ENCODE peak calls at places on chromosomes 7 and 10, in six cellular contexts. G is pancreas; P is heart right ventricle; N is colonic mucosa; L is GM23248; Q is CD4-positive, CD25-positive, alpha-beta regulatory T cell. F is an unnamed sample.
A peak's percentile ranks its signal among the peaks of the same experiment; 100 is the strongest.

GRCh38 chr7:92340016-92340415 is 94.2 kb downstream of the ANKIB1 start:
- DNase-seq in N (no peak), G (no peak), Q (no peak), L (no peak), P (no peak), F (no peak)

GRCh38 chr7:29593458-29593857 is 29.8 kb downstream of the PRR15 start:
- DNase-seq in G (no peak), N (no peak), P (no peak), L (no peak), Q (no peak), F (no peak)

GRCh38 chr7:47739301-47739870 is 157.5 kb upstream of the TNS3 start:
- DNase-seq in G (no peak), N (no peak), Q (no peak), P (no peak), L (no peak), F (no peak)

GRCh38 chr10:62020362-62020730 is 118.8 kb downstream of the ARID5B start:
- DNase-seq in Q (peak; percentile 38), P (no peak), L (no peak), N (no peak), G (no peak), F (no peak)

GRCh38 chr7:95628831-95629439 is 32.6 kb upstream of the PDK4 start:
- DNase-seq in Q (no peak), G (no peak), N (no peak), P (no peak), L (peak; percentile 84), F (peak; percentile 50)

GRCh38 chr7:69018200-69018599 is 580.1 kb upstream of the AUTS2 start:
- DNase-seq in Q (no peak), L (no peak), N (no peak), G (no peak), P (no peak), F (peak; percentile 18)

GRCh38 chr7:42238709-42239395 is 1.8 kb upstream of the GLI3 start:
- DNase-seq in L (peak; percentile 91), G (no peak), P (no peak), Q (no peak), N (no peak), F (no peak)

GRCh38 chr7:98399462-98399861 is 1.4 kb downstream of the BAIAP2L1 start:
- DNase-seq in G (no peak), Q (no peak), N (no peak), P (no peak), L (peak; percentile 53), F (no peak)

GRCh38 chr7:104127204-104127603 is 80.6 kb downstream of the ORC5 start:
- DNase-seq in L (no peak), Q (no peak), G (no peak), P (no peak), N (no peak), F (no peak)

GRCh38 chr7:126228356-126229061 is 1024.2 kb downstream of the GRM8 start:
- DNase-seq in L (no peak), N (no peak), P (no peak), Q (no peak), G (no peak), F (no peak)

GRCh38 chr10:73218466-73219191 is 28.4 kb downstream of the DNAJC9 start:
- DNase-seq in P (no peak), N (no peak), Q (peak; percentile 41), G (no peak), L (peak; percentile 47), F (peak; percentile 54)

GRCh38 chr7:46490406-46490805 is 569.3 kb upstream of the IGFBP3 start:
- DNase-seq in N (no peak), G (no peak), P (no peak), L (no peak), Q (no peak), F (no peak)

GRCh38 chr10:3533296-3533695 is 251.7 kb downstream of the KLF6 start:
- DNase-seq in N (no peak), G (no peak), Q (no peak), P (no peak), L (no peak), F (no peak)

GRCh38 chr10:82815680-82816079 is 940.7 kb downstream of the NRG3 start:
- DNase-seq in G (no peak), P (no peak), L (no peak), Q (no peak), N (no peak), F (no peak)

GRCh38 chr10:80487791-80488538 is 33.9 kb downstream of the TSPAN14 start:
- DNase-seq in Q (peak; percentile 90), G (peak; percentile 49), P (peak; percentile 38), N (no peak), L (no peak), F (no peak)

GRCh38 chr7:151936207-151936606 is 20.0 kb upstream of the GALNTL5 start:
- DNase-seq in P (no peak), L (no peak), G (no peak), Q (peak; percentile 76), N (no peak), F (no peak)

GRCh38 chr7:120931243-120931642 is 19.3 kb upstream of the ING3 start:
- DNase-seq in Q (no peak), N (no peak), L (peak; percentile 20), P (no peak), G (no peak), F (peak; percentile 14)

GRCh38 chr7:125059861-125060456 is 130.3 kb upstream of the POT1 start:
- DNase-seq in G (no peak), P (no peak), Q (no peak), N (no peak), L (peak; percentile 43), F (no peak)

GRCh38 chr7:33854951-33855350 is 50.4 kb upstream of the BMPER start:
- DNase-seq in L (peak; percentile 84), P (no peak), N (no peak), G (no peak), Q (no peak), F (peak; percentile 57)

GRCh38 chr10:24153537-24153936 is 55.4 kb upstream of the KIAA1217 start:
- DNase-seq in N (no peak), Q (no peak), P (no peak), L (peak; percentile 49), G (no peak), F (no peak)

GRCh38 chr10:33157108-33157507 is 177.4 kb downstream of the NRP1 start:
- DNase-seq in P (no peak), Q (no peak), N (no peak), G (no peak), L (peak; percentile 87), F (peak; percentile 81)

GRCh38 chr7:28900311-28900710 is 57.8 kb downstream of the TRIL start:
- DNase-seq in N (no peak), G (no peak), P (no peak), L (no peak), Q (no peak), F (no peak)

GRCh38 chr10:117137911-117138642 is at the start of gene VAX1:
- DNase-seq in P (no peak), G (no peak), Q (no peak), N (no peak), L (peak; percentile 27), F (peak; percentile 37)

GRCh38 chr10:44362866-44363711 is 21.8 kb downstream of the CXCL12 start:
- DNase-seq in N (no peak), G (no peak), P (no peak), L (no peak), Q (no peak), F (no peak)

GRCh38 chr10:2957785-2958184 is 109.6 kb upstream of the PFKP start:
- DNase-seq in L (no peak), N (no peak), G (no peak), P (no peak), Q (no peak), F (no peak)

GRCh38 chr7:78301361-78301760 is 502.8 kb downstream of the PHTF2 start:
- DNase-seq in P (no peak), L (peak; percentile 77), G (no peak), N (no peak), Q (no peak), F (peak; percentile 2)

GRCh38 chr10:27603104-27603503 is 99.0 kb downstream of the RAB18 start:
- DNase-seq in Q (no peak), P (no peak), G (no peak), N (no peak), L (no peak), F (no peak)

GRCh38 chr10:5890519-5890878 is 456 bp downstream of the FBH1 start:
- DNase-seq in G (no peak), P (peak; percentile 30), Q (peak; percentile 44), L (peak; percentile 67), N (peak; percentile 41), F (peak; percentile 18)

GRCh38 chr7:119957335-119957734 is 315.6 kb upstream of the KCND2 start:
- DNase-seq in G (no peak), Q (no peak), P (no peak), N (no peak), L (no peak), F (no peak)

GRCh38 chr10:62106929-62107519 is 161.6 kb downstream of the RTKN2 start:
- DNase-seq in Q (peak; percentile 48), L (no peak), N (no peak), P (no peak), G (no peak), F (no peak)

GRCh38 chr10:102069066-102069465 is 3.9 kb downstream of the HPS6 start:
- DNase-seq in P (no peak), L (no peak), G (no peak), N (no peak), Q (no peak), F (no peak)

GRCh38 chr10:106285199-106285598 is 879.3 kb downstream of the SORCS1 start:
- DNase-seq in P (no peak), N (no peak), L (peak; percentile 19), G (no peak), Q (no peak), F (no peak)

GRCh38 chr10:27360581-27361172 is 120.1 kb upstream of the ACBD5 start:
- DNase-seq in N (peak; percentile 76), P (peak; percentile 57), G (peak; percentile 57), L (peak; percentile 71), Q (peak; percentile 88), F (peak; percentile 82)

DNA sequence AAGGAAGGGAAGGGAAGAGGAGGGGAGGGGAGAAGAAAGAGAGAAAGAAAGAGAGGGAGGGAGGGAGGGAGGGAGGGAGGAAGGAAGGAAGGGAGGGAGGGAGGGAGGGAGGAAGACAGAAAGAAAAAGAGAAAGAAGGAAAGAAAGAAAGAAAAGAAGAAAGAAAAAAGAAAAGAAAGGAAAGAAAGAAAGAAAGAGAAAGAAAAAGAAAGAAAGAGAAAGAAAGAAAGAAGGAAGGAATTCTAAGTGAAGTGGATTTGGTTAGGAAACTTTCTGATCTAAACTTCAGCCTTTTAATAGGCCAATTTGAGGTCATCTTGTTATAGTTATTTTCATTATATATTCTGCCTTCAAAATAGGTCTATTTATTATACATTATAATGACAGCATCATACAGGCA is 4.3 kb downstream of the CAV2 start:
- DNase-seq in P (no peak), N (no peak), G (no peak), L (no peak), Q (no peak), F (no peak)
- H3K4me1 ChIP-seq in P (peaks cover 43% of the 10 kb centered on the region), N (peaks cover 2% of the 10 kb centered on the region), G (peaks cover 15% of the 10 kb centered on the region), L (peaks cover 35% of the 10 kb centered on the region), Q (peaks cover 7% of the 10 kb centered on the region), F (peaks cover 19% of the 10 kb centered on the region)

GRCh38 chr10:11326241-11326640 is 285.2 kb downstream of the USP6NL start:
- DNase-seq in Q (no peak), N (no peak), G (no peak), L (no peak), P (no peak), F (no peak)
- H3K36me3 ChIP-seq in Q (peaks cover 96% of the 10 kb centered on the region), N (peaks cover 4% of the 10 kb centered on the region), G (no peaks in the 10 kb centered on the region), L (no peaks in the 10 kb centered on the region), P (peaks cover 57% of the 10 kb centered on the region), F (peaks cover 15% of the 10 kb centered on the region)

GRCh38 chr10:14545827-14546226 is 215.1 kb upstream of the FRMD4A start:
- DNase-seq in Q (no peak), N (no peak), G (no peak), L (peak; percentile 73), P (no peak), F (no peak)
- H3K4me1 ChIP-seq in Q (peaks cover 77% of the 10 kb centered on the region), N (no peaks in the 10 kb centered on the region), G (peaks cover 41% of the 10 kb centered on the region), L (peaks cover 12% of the 10 kb centered on the region), P (peaks cover 57% of the 10 kb centered on the region), F (no peaks in the 10 kb centered on the region)

GRCh38 chr10:86439544-86439943 is 72.9 kb upstream of the GRID1 start:
- DNase-seq in Q (no peak), G (peak; percentile 63), L (peak; percentile 89), N (peak; percentile 45), P (peak; percentile 21), F (peak; percentile 94)
- H3K36me3 ChIP-seq in Q (peaks cover 84% of the 10 kb centered on the region), G (peaks cover 14% of the 10 kb centered on the region), L (peaks cover 48% of the 10 kb centered on the region), N (no peaks in the 10 kb centered on the region), P (peaks cover 100% of the 10 kb centered on the region), F (peaks cover 53% of the 10 kb centered on the region)

F was measured in cardiac muscle cell.